ENCODE peak calls at places on chromosomes 3 and 15, in seven cellular contexts. K is ascending aorta, D is natural killer cell, L is colonic mucosa, I is GM12864, U is gastrocnemius medialis, F is HFFc6. Y is an unnamed sample.

GRCh38 chr3:51710631-51711351 is 3.9 kb downstream of the GRM2 start:
- DNase-seq in K (no peak), D (no peak), L (no peak), I (no peak), U (no peak), F (no peak), Y (no peak)

GRCh38 chr3:71591106-71591505 is 7.6 kb upstream of the FOXP1 start:
- DNase-seq in K (no peak), D (no peak), L (no peak), I (no peak), U (no peak), F (no peak), Y (no peak)

GRCh38 chr3:131143802-131144201 is 117.1 kb downstream of the NEK11 start:
- DNase-seq in K (no peak), D (no peak), L (no peak), I (no peak), U (no peak), F (no peak), Y (no peak)

GRCh38 chr15:23565395-23566069 is at the start of gene MKRN3:
- DNase-seq in K (no peak), D (peak), L (no peak), I (no peak), U (no peak), F (no peak), Y (no peak)

GRCh38 chr3:31285808-31286486 is 246.8 kb upstream of the STT3B start:
- DNase-seq in K (no peak), D (no peak), L (no peak), I (no peak), U (no peak), F (no peak), Y (no peak)

GRCh38 chr15:100721758-100722550 is 119.6 kb downstream of the ASB7 start:
- DNase-seq in K (peak), D (no peak), L (peak), I (no peak), U (peak), F (peak), Y (peak)

GRCh38 chr3:154060606-154061380 is 60.4 kb upstream of the ARHGEF26 start:
- DNase-seq in K (no peak), D (no peak), L (no peak), I (no peak), U (no peak), F (no peak), Y (no peak)

GRCh38 chr15:78399081-78399480 is 38.9 kb upstream of the IREB2 start:
- DNase-seq in K (no peak), D (no peak), L (no peak), I (no peak), U (no peak), F (no peak), Y (no peak)

GRCh38 chr3:72413228-72413627 is 435.0 kb downstream of the SHQ1 start:
- DNase-seq in K (no peak), D (no peak), L (no peak), I (no peak), U (no peak), F (no peak), Y (no peak)

GRCh38 chr3:111072016-111072891 is 638 bp downstream of the NECTIN3 start:
- DNase-seq in K (no peak), D (no peak), L (peak), I (no peak), U (no peak), F (peak), Y (no peak)

GRCh38 chr3:4834403-4834866 is 144.8 kb upstream of the BHLHE40 start:
- DNase-seq in K (no peak), D (peak), L (no peak), I (no peak), U (no peak), F (no peak), Y (peak)

GRCh38 chr15:77355321-77355720 is 64.6 kb downstream of the PEAK1 start:
- DNase-seq in K (no peak), D (no peak), L (no peak), I (no peak), U (no peak), F (no peak), Y (no peak)

GRCh38 chr3:159751754-159752153 is 236.9 kb upstream of the IL12A start:
- DNase-seq in K (no peak), D (no peak), L (no peak), I (no peak), U (no peak), F (no peak), Y (no peak)

GRCh38 chr15:74585857-74586256 is 29.8 kb upstream of the CLK3 start:
- DNase-seq in K (no peak), D (no peak), L (no peak), I (no peak), U (no peak), F (no peak), Y (no peak)

GRCh38 chr3:2454865-2455264 is 356.2 kb downstream of the CNTN4 start:
- DNase-seq in K (no peak), D (no peak), L (no peak), I (no peak), U (no peak), F (no peak), Y (no peak)

GRCh38 chr15:78264304-78265136 is at the start of gene DNAJA4:
- DNase-seq in K (no peak), D (peak), L (peak), I (no peak), U (peak), F (no peak), Y (peak)

DNA sequence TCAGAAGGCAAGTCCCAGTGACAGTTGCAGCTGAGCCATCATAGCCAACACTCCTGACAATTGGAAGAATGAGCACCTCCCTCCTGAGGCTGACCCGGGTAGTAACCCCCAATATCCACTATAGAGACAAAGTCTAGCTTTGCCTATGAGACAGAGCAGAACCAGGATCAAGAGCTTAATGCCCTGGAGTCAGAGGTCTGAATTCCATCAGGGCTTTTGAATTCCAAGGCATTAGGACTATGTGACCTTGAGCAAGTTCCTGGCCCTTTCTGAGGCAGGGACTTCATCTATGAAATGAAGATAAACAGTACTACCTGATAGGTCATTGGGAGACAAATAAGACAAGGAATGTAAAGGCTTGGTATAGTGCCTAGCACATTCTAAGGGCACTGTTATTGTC is 3.1 kb upstream of the INAFM2 start:
- DNase-seq in K (no peak), D (no peak), L (no peak), I (no peak), U (no peak), F (no peak), Y (no peak)
- TF ChIP-seq CTCF in K (no peak), D (no peak), L (no peak), I (no peak), U (no peak), F (no peak), Y (no peak)

DNA sequence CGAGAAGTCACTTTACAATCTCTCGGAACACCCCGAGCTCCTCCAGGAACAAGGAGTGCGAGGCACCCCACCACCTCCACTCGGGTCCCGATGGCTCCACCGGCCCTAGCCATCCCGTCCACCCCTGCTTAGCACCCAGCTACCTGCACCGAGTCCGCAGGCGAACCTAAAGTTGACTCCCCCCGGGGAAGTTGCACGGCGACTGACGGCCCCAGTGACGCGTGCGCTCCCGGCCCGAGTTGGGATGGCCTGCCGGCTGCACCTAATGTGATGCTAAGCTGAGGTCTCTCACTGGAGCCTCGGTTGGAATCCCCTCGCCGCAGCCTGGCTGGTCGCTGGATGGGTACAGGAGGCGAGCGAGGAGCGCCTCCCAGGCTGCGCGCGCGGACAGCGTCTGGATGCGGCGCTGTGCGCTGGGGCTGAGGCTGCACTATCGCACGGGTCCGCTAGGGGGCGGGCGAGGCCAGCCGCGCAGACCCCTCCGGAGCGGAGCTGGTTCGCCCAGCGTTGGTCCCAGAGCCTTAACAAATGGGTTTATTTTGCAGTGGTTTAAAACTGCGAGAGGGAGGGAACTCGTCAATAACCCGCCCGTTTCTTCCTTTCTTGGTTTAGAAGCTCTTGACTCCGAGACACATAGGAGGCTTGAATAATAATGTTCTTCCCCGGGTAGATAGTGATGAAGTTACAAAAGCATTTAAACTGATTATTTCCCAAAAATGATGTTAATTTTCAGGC is at the start of gene OXTR:
- DNase-seq in K (no peak), D (peak), L (peak), I (no peak), U (no peak), F (peak), Y (peak)
- TF ChIP-seq CTCF in K (peak), D (peak), L (peak), I (peak), U (peak), F (peak), Y (peak)

DNA sequence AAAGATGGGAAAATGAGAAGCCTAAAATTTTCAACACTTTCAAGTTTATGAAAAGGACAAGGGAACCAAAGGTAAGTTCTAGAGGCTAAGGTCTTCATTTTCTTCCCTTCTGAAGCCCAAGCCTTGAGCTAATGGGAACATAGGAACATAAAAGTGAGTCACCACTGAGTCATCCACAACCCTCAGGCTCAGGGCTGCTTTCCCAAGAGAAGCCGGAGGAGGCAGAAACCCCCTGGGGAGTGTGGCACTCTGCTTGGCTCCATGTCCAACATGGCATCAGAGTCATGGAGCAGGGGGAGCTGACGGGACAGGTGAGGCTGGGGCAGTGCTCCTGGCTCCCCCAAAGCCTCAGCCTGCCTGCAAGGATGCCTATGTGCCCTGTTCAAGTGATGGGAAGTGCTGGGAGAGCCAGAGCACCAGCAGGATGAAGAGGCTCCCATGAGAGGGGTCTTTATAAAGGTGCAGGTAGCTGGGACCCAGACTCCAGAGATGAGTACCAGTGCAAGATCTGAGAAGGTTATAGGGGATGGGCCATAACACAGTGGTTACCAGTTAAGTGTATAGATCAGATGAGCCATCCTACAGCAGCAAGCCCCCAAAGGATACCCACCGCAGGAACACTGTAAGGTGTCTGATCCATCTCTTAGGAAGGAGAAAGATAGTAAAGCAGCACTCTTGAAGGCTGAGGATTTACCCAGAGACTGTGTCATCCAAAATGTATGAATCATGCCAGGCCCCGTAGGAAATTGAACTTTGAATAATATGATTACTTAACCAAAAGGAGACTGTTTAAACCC is 31.8 kb upstream of the RYR3 start:
- DNase-seq in K (no peak), D (no peak), L (no peak), I (no peak), U (no peak), F (peak), Y (no peak)
- TF ChIP-seq CTCF in K (peak), D (no peak), L (no peak), I (no peak), U (no peak), F (peak), Y (no peak)

GRCh38 chr3:194466761-194467356 is 19.9 kb downstream of the ATP13A3 start:
- DNase-seq in K (no peak), D (no peak), L (no peak), I (no peak), U (no peak), F (no peak), Y (no peak)
- TF ChIP-seq CTCF in K (no peak), D (no peak), L (no peak), I (no peak), U (no peak), F (no peak), Y (no peak)

GRCh38 chr3:190222916-190223315 is 99.3 kb downstream of the CLDN1 start:
- DNase-seq in K (no peak), D (no peak), L (no peak), I (no peak), U (no peak), F (no peak), Y (no peak)

GRCh38 chr3:190222360-190222759 is 99.9 kb downstream of the CLDN1 start:
- DNase-seq in K (no peak), D (no peak), L (no peak), I (no peak), U (no peak), F (no peak), Y (no peak)

GRCh38 chr3:190227064-190227463 is 95.2 kb downstream of the CLDN1 start:
- DNase-seq in K (no peak), D (no peak), L (no peak), I (no peak), U (no peak), F (no peak), Y (no peak)

GRCh38 chr3:190224466-190225185 is 97.6 kb downstream of the CLDN1 start:
- DNase-seq in K (no peak), D (no peak), L (no peak), I (no peak), U (no peak), F (no peak), Y (no peak)

DNA sequence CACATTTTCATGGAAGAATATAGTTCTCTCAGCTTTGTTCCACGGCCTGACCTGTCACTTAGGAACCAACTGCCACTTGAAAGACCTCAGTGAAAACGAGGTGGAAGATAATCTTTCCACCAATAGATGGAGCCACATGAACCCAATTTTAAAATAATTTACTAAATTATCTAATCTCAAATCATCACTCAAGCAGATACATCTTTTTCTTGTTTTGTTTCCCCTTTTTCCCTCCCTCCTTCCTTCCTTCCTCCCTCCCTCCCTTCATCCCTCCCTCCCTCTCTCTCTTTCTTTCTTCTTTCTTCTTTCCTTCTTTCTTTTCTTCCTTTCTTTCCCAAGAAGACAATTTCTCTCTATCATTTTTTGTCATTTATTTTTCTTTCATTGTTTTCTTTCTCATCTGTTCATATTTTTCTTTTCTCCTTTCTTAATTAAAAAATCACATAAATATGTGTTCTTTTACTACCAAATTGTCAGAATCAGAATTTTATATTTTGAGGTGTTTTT is 97.0 kb downstream of the CLDN1 start:
- DNase-seq in K (no peak), D (no peak), L (no peak), I (no peak), U (no peak), F (peak), Y (peak)
- TF ChIP-seq CTCF in K (peak), D (no peak), L (peak), I (peak), U (no peak), F (peak), Y (peak)

GRCh38 chr15:99424978-99425665 is 140.7 kb upstream of the MEF2A start:
- DNase-seq in K (peak), D (peak), L (no peak), I (peak), U (no peak), F (peak), Y (peak)

GRCh38 chr15:99426431-99427105 is 139.2 kb upstream of the MEF2A start:
- DNase-seq in K (no peak), D (no peak), L (peak), I (no peak), U (no peak), F (no peak), Y (no peak)

GRCh38 chr15:99424131-99424571 is 141.6 kb upstream of the MEF2A start:
- DNase-seq in K (no peak), D (no peak), L (no peak), I (no peak), U (no peak), F (no peak), Y (no peak)

GRCh38 chr15:99427210-99427609 is 138.6 kb upstream of the MEF2A start:
- DNase-seq in K (no peak), D (no peak), L (no peak), I (no peak), U (no peak), F (no peak), Y (no peak)

GRCh38 chr15:99425666-99426301 is 140.0 kb upstream of the MEF2A start:
- DNase-seq in K (no peak), D (no peak), L (no peak), I (no peak), U (no peak), F (no peak), Y (no peak)
- TF ChIP-seq CTCF in K (peak), D (no peak), L (no peak), I (no peak), U (no peak), F (peak), Y (no peak)

GRCh38 chr3:76638006-76638405 is 401.9 kb upstream of the ROBO2 start:
- DNase-seq in K (no peak), D (no peak), L (no peak), I (no peak), U (no peak), F (no peak), Y (no peak)
- TF ChIP-seq CTCF in K (no peak), D (no peak), L (no peak), I (no peak), U (no peak), F (no peak), Y (no peak)